ENCODE peak calls at places on chromosomes 12 and 14, in five cellular contexts. I is IMR-90; O is stimulated activated CD8-positive, alpha-beta memory T cell treated with anti-CD3 and anti-CD28 coated beads, Interleukin-15, amount 100 ng/mL, for 24 hours; V is Daoy; E is COR-L47. F is an unnamed sample.

GRCh38 chr12:127677537-127678131 is 589.3 kb upstream of the TMEM132C start:
- DNase-seq in V (peak), O (peak), E (peak), I (peak), F (peak)

GRCh38 chr12:94805749-94806148 is 155.4 kb upstream of the TMCC3 start:
- DNase-seq in E (no peak), I (peak), O (no peak), V (peak), F (peak)

GRCh38 chr12:27142102-27142721 is 59.8 kb upstream of the C12orf71 start:
- DNase-seq in E (peak), O (no peak), I (peak), V (peak), F (peak)

GRCh38 chr12:104575442-104575841 is 118.7 kb downstream of the CHST11 start:
- DNase-seq in E (no peak), I (no peak), V (no peak), O (no peak), F (no peak)

GRCh38 chr14:89466939-89467338 is 49.9 kb upstream of the FOXN3 start:
- DNase-seq in E (no peak), V (no peak), I (peak), O (no peak), F (no peak)

GRCh38 chr14:96625436-96625945 is 123.3 kb downstream of the PAPOLA start:
- DNase-seq in O (no peak), E (no peak), V (no peak), I (no peak), F (no peak)

GRCh38 chr12:41302979-41303403 is 114.9 kb downstream of the PDZRN4 start:
- DNase-seq in O (no peak), E (no peak), I (no peak), V (no peak), F (no peak)

GRCh38 chr14:61889914-61890351 is 127.7 kb downstream of the SNAPC1 start:
- DNase-seq in E (no peak), V (no peak), I (no peak), O (no peak), F (no peak)

GRCh38 chr14:67557656-67558055 is 24.6 kb downstream of the PLEKHH1 start:
- DNase-seq in O (no peak), E (no peak), I (no peak), V (no peak), F (no peak)

GRCh38 chr14:66117600-66117999 is 368.6 kb upstream of the CCDC196 start:
- DNase-seq in O (no peak), I (peak), E (no peak), V (peak), F (peak)

GRCh38 chr12:5580911-5581488 is 149.1 kb downstream of the NTF3 start:
- DNase-seq in I (peak), V (no peak), E (no peak), O (no peak), F (peak)

GRCh38 chr12:30988887-30989286 is 62.3 kb downstream of the TSPAN11 start:
- DNase-seq in O (no peak), I (no peak), E (peak), V (no peak), F (no peak)

GRCh38 chr14:21197418-21198205 is 41.7 kb upstream of the OR5AU1 start:
- DNase-seq in V (no peak), I (no peak), O (no peak), E (no peak), F (no peak)

GRCh38 chr12:48938805-48939204 is 13.5 kb upstream of the FKBP11 start:
- DNase-seq in O (no peak), E (no peak), V (no peak), I (no peak), F (no peak)

GRCh38 chr12:42633594-42633993 is 44.0 kb upstream of the PRICKLE1 start:
- DNase-seq in V (no peak), I (no peak), E (no peak), O (no peak), F (no peak)

GRCh38 chr12:39393890-39394289 is 49.0 kb downstream of the KIF21A start:
- DNase-seq in E (no peak), O (no peak), V (no peak), I (no peak), F (no peak)

GRCh38 chr12:11741434-11742092 is 92.1 kb downstream of the ETV6 start:
- DNase-seq in E (no peak), I (no peak), V (no peak), O (no peak), F (no peak)

GRCh38 chr12:108630481-108631207 is 3.0 kb downstream of the SELPLG start:
- DNase-seq in E (no peak), V (peak), O (no peak), I (peak), F (peak)

GRCh38 chr14:104175811-104176210 is 37.4 kb downstream of the KIF26A start:
- DNase-seq in E (no peak), O (no peak), V (no peak), I (no peak), F (no peak)

GRCh38 chr12:51371295-51371953 is 19.8 kb downstream of the GALNT6 start:
- DNase-seq in I (peak), O (no peak), V (peak), E (no peak), F (peak)

GRCh38 chr14:77099425-77100167 is 1.5 kb downstream of the CIPC start:
- DNase-seq in I (peak), O (no peak), E (peak), V (peak), F (peak)

GRCh38 chr14:32727827-32728226 is 210.9 kb upstream of the NPAS3 start:
- DNase-seq in E (no peak), O (no peak), V (no peak), I (no peak), F (no peak)

GRCh38 chr12:62256408-62257079 is 3.7 kb upstream of the USP15 start:
- DNase-seq in E (no peak), I (peak), V (peak), O (no peak), F (no peak)

GRCh38 chr12:122979001-122979907 is 1.2 kb upstream of the ARL6IP4 start:
- DNase-seq in V (no peak), I (no peak), E (no peak), O (no peak), F (no peak)

GRCh38 chr12:132736913-132737312 is 24.7 kb downstream of the ANKLE2 start:
- DNase-seq in E (no peak), I (no peak), O (no peak), V (no peak), F (no peak)